ENCODE peak calls at places on chromosomes 11 and 22, in seven cellular contexts. X, Q, C, N, D, G and I are unnamed samples.

GRCh38 chr22:28111501-28111900 is 192.4 kb upstream of the PITPNB start:
- DNase-seq in X (no peak), Q (no peak), C (no peak), N (no peak), D (no peak), G (no peak), I (no peak)

GRCh38 chr11:62147545-62147944 is 23.7 kb downstream of the INCENP start:
- DNase-seq in X (no peak), Q (no peak), C (no peak), N (no peak), D (no peak), G (no peak), I (no peak)

GRCh38 chr22:28801845-28802594 is 1.7 kb upstream of the XBP1 start:
- DNase-seq in X (no peak), Q (no peak), C (no peak), N (no peak), D (no peak), G (no peak), I (no peak)

GRCh38 chr11:70580036-70580805 is 181.9 kb downstream of the CTTN start:
- DNase-seq in X (no peak), Q (no peak), C (no peak), N (peak; percentile 22), D (no peak), G (no peak), I (no peak)

GRCh38 chr11:5577101-5577500 is 3.6 kb upstream of the OR52B6 start:
- DNase-seq in X (no peak), Q (no peak), C (no peak), N (no peak), D (no peak), G (no peak), I (no peak)

GRCh38 chr11:75717608-75718403 is at the start of gene MOGAT2:
- DNase-seq in X (no peak), Q (no peak), C (no peak), N (no peak), D (no peak), G (no peak), I (no peak)

GRCh38 chr11:3984896-3985295 is 109.7 kb upstream of the RRM1 start:
- DNase-seq in X (peak; percentile 20), Q (peak; percentile 5), C (peak; percentile 33), N (peak; percentile 52), D (no peak), G (no peak), I (peak; percentile 26)

GRCh38 chr11:10451399-10452116 is 3.5 kb upstream of the AMPD3 start:
- DNase-seq in X (no peak), Q (no peak), C (peak; percentile 12), N (no peak), D (no peak), G (no peak), I (no peak)

GRCh38 chr11:86103808-86104207 is 34.9 kb upstream of the PICALM start:
- DNase-seq in X (no peak), Q (no peak), C (no peak), N (no peak), D (no peak), G (no peak), I (no peak)

GRCh38 chr11:34997872-34998548 is 81.6 kb downstream of the PDHX start:
- DNase-seq in X (no peak), Q (no peak), C (no peak), N (peak; percentile 58), D (no peak), G (no peak), I (no peak)